ENCODE peak calls at places on chromosomes 11 and 22, in eight cellular contexts. I is foreskin keratinocyte; Q is kidney; F is endodermal cell; X is CD4-positive, alpha-beta T cell; J is HFFc6; V is cardiac fibroblast; R is neural progenitor cell. N is an unnamed sample.
A peak's percentile ranks its signal among the peaks of the same experiment; 100 is the strongest.

GRCh38 chr22:44483878-44484277 is 14.2 kb downstream of the RTL6 start:
- DNase-seq in I (no peak), Q (no peak), F (no peak), X (no peak), J (no peak), V (no peak), R (no peak), N (no peak)

GRCh38 chr22:49152146-49152929 is 675.3 kb downstream of the BRD1 start:
- DNase-seq in I (no peak), Q (no peak), F (peak; percentile 80), X (no peak), J (no peak), V (no peak), R (peak; percentile 68), N (peak; percentile 29)

GRCh38 chr11:19903620-19904069 is 191.0 kb downstream of the NAV2 start:
- DNase-seq in I (peak; percentile 42), Q (no peak), F (peak; percentile 94), X (peak; percentile 15), J (peak; percentile 72), V (peak; percentile 85), R (peak; percentile 88), N (peak; percentile 89)

GRCh38 chr11:33970984-33971466 is 79.1 kb upstream of the LMO2 start:
- DNase-seq in I (peak; percentile 43), Q (no peak), F (peak; percentile 79), X (peak; percentile 4), J (peak; percentile 39), V (peak; percentile 77), R (peak; percentile 70), N (peak; percentile 14)

GRCh38 chr22:43894122-43894521 is 2.3 kb upstream of the PNPLA5 start:
- DNase-seq in I (no peak), Q (peak; percentile 11), F (no peak), X (no peak), J (no peak), V (no peak), R (no peak), N (no peak)

GRCh38 chr11:117826832-117827231 is 2.3 kb upstream of the FXYD2 start:
- DNase-seq in I (no peak), Q (peak; percentile 77), F (no peak), X (no peak), J (no peak), V (no peak), R (no peak), N (no peak)

GRCh38 chr11:1854949-1855885 is 2.3 kb downstream of the LSP1 start:
- DNase-seq in I (no peak), Q (peak; percentile 70), F (no peak), X (no peak), J (no peak), V (no peak), R (no peak), N (no peak)

GRCh38 chr11:9039863-9040262 is 36.1 kb upstream of the NRIP3 start:
- DNase-seq in I (no peak), Q (no peak), F (no peak), X (no peak), J (no peak), V (no peak), R (no peak), N (no peak)

GRCh38 chr11:5007561-5007960 is 12.9 kb downstream of the OR51L1 start:
- DNase-seq in I (no peak), Q (no peak), F (no peak), X (no peak), J (no peak), V (peak; percentile 17), R (no peak), N (no peak)

GRCh38 chr11:9773524-9773923 is 109.6 kb downstream of the SWAP70 start:
- DNase-seq in I (no peak), Q (no peak), F (no peak), X (no peak), J (no peak), V (no peak), R (no peak), N (no peak)

GRCh38 chr22:33869946-33870345 is 50.3 kb downstream of the LARGE1 start:
- DNase-seq in I (no peak), Q (no peak), F (no peak), X (no peak), J (no peak), V (no peak), R (no peak), N (no peak)

GRCh38 chr11:36361901-36362391 is 65.9 kb downstream of the PRR5L start:
- DNase-seq in I (peak; percentile 98), Q (peak; percentile 71), F (peak; percentile 80), X (no peak), J (peak; percentile 93), V (peak; percentile 89), R (peak; percentile 19), N (no peak)

GRCh38 chr11:114061053-114062049 is 1.8 kb downstream of the ZBTB16 start:
- DNase-seq in I (peak; percentile 15), Q (no peak), F (peak; percentile 70), X (no peak), J (no peak), V (peak; percentile 58), R (peak; percentile 55), N (no peak)

GRCh38 chr11:127632546-127632945 is 632.0 kb upstream of the KIRREL3 start:
- DNase-seq in I (no peak), Q (no peak), F (no peak), X (no peak), J (no peak), V (no peak), R (no peak), N (no peak)

GRCh38 chr22:20131856-20132685 is 467 bp downstream of the ZDHHC8 start:
- DNase-seq in I (no peak), Q (no peak), F (no peak), X (no peak), J (no peak), V (no peak), R (peak; percentile 58), N (no peak)

GRCh38 chr11:8389034-8389996 is 125.6 kb upstream of the LMO1 start:
- DNase-seq in I (no peak), Q (no peak), F (no peak), X (no peak), J (no peak), V (no peak), R (peak; percentile 18), N (no peak)

GRCh38 chr22:24145446-24146189 is 35.7 kb upstream of the SUSD2 start:
- DNase-seq in I (no peak), Q (no peak), F (peak; percentile 62), X (no peak), J (no peak), V (no peak), R (no peak), N (no peak)

GRCh38 chr22:24416611-24417010 is 10.8 kb upstream of the ADORA2A start:
- DNase-seq in I (no peak), Q (peak; percentile 60), F (no peak), X (no peak), J (no peak), V (no peak), R (no peak), N (no peak)

GRCh38 chr11:721347-721912 is 15.4 kb downstream of the EPS8L2 start:
- DNase-seq in I (no peak), Q (no peak), F (no peak), X (no peak), J (no peak), V (no peak), R (peak; percentile 28), N (no peak)

GRCh38 chr11:724733-725386 is 18.8 kb downstream of the EPS8L2 start:
- DNase-seq in I (no peak), Q (peak; percentile 73), F (no peak), X (no peak), J (no peak), V (no peak), R (no peak), N (no peak)

GRCh38 chr11:721913-722811 is 16.1 kb downstream of the EPS8L2 start:
- DNase-seq in I (no peak), Q (no peak), F (no peak), X (peak; percentile 57), J (no peak), V (no peak), R (no peak), N (no peak)

GRCh38 chr11:724063-724732 is 18.2 kb downstream of the EPS8L2 start:
- DNase-seq in I (no peak), Q (peak; percentile 81), F (no peak), X (no peak), J (no peak), V (no peak), R (no peak), N (no peak)

GRCh38 chr11:723120-723883 is 17.3 kb downstream of the EPS8L2 start:
- DNase-seq in I (no peak), Q (no peak), F (no peak), X (peak; percentile 53), J (peak; percentile 52), V (peak; percentile 70), R (peak; percentile 57), N (no peak)
- TF ChIP-seq CTCF in I (peak; percentile 75), Q (peak; percentile 60), F (peak; percentile 76), X (peak; percentile 44), J (peak; percentile 87), V (peak; percentile 49), R (peak; percentile 66), N (peak; percentile 72)

DNA sequence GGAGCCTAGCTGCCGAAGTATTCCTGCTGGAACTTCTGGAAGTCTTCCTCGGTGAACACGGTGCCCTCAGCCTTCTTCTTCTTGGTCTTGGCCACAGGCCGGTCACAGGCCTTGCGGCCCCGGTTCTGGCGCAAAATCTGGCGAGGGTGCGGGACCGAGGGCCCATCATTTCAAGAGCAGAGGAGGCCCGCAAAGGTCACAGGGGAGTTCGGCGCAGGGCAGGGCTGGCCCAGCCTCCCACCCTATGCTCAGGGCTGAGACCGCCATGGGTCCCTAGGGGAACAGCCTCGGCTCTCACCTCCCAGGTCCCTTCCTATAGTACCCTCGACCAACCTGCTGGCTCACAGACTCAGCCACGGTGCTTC is 3.1 kb downstream of the RPS19BP1 start:
- DNase-seq in I (no peak), Q (no peak), F (no peak), X (no peak), J (no peak), V (no peak), R (no peak), N (no peak)
- TF ChIP-seq CTCF in I (no peak), Q (no peak), F (peak; percentile 4), X (peak; percentile 65), J (peak; percentile 55), V (no peak), R (no peak), N (no peak)

DNA sequence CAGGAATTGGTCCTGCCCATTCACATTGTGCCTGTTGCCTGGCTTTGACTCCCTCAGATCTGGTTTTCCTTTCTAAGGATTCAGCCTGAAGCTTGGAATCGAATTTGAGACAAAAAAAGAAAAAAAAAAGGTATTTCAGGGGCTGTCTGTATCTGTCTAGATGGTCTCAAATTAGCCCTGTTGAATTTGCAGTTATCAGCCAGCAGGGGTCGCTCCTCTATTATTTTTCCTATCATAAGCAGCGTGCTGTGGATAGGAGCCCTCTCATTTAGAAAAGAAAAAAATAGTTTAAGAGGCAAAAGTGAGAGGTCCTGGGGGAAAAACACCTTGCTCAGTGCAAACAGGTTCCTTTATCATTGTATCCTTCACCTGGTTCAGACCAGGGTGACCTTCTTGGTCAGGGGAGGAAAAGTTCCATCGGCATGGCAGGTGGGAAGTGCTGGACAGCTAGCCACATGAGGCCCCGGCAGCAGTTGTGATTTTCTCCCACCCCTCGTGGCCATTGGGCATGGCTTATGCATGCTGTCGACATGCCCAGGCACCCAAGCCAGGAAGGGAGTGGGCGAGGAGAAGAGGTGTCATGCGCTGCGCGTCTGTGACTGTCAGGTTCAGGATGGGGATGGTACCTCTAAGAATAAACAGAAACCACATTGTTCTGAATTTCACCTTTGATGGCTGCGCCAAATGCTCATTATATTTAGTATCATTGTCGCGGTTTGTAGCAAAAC is 13.1 kb downstream of the OR5AK2 start:
- DNase-seq in I (no peak), Q (peak; percentile 59), F (no peak), X (no peak), J (no peak), V (peak; percentile 58), R (no peak), N (no peak)
- TF ChIP-seq CTCF in I (peak; percentile 62), Q (no peak), F (peak; percentile 63), X (no peak), J (peak; percentile 82), V (peak; percentile 60), R (peak; percentile 48), N (peak; percentile 52)

GRCh38 chr11:119699227-119699626 is 29.8 kb downstream of the NECTIN1 start:
- DNase-seq in I (no peak), Q (peak; percentile 87), F (no peak), X (no peak), J (no peak), V (peak; percentile 37), R (no peak), N (no peak)
- TF ChIP-seq CTCF in I (no peak), Q (no peak), F (no peak), X (no peak), J (no peak), V (no peak), R (no peak), N (no peak)

N was measured in neural crest cell.